ENCODE peak calls at places on chromosome 16, in five cellular contexts. M, J, F, P and A are unnamed samples.

GRCh38 chr16:56999409-57000270 is 10.3 kb downstream of the NLRC5 start:
- DNase-seq in M (no peak), J (no peak), F (no peak), P (no peak), A (no peak)

GRCh38 chr16:71724320-71724751 is at the start of gene PHLPP2:
- DNase-seq in M (no peak), J (peak; percentile 5), F (no peak), P (no peak), A (no peak)

GRCh38 chr16:48099455-48099854 is 56.3 kb downstream of the ABCC12 start:
- DNase-seq in M (no peak), J (peak; percentile 45), F (no peak), P (peak; percentile 33), A (no peak)

GRCh38 chr16:81973737-81974136 is 37.5 kb downstream of the SDR42E1 start:
- DNase-seq in M (no peak), J (no peak), F (no peak), P (no peak), A (no peak)

GRCh38 chr16:28259091-28259780 is 33.1 kb upstream of the SBK1 start:
- DNase-seq in M (no peak), J (no peak), F (no peak), P (no peak), A (no peak)

GRCh38 chr16:90046122-90046970 is 27.1 kb upstream of the DBNDD1 start:
- DNase-seq in M (no peak), J (no peak), F (no peak), P (no peak), A (peak; percentile 4)

GRCh38 chr16:629289-630023 is 1.3 kb upstream of the WFIKKN1 start:
- DNase-seq in M (no peak), J (no peak), F (no peak), P (no peak), A (no peak)

GRCh38 chr16:53121666-53122065 is 66.9 kb downstream of the CHD9 start:
- DNase-seq in M (no peak), J (peak; percentile 39), F (peak; percentile 26), P (peak; percentile 13), A (no peak)

GRCh38 chr16:76464973-76465620 is 187.9 kb downstream of the CNTNAP4 start:
- DNase-seq in M (no peak), J (no peak), F (no peak), P (no peak), A (no peak)

GRCh38 chr16:11474617-11475291 is 112.0 kb downstream of the LITAF start:
- DNase-seq in M (no peak), J (no peak), F (no peak), P (no peak), A (peak; percentile 69)

GRCh38 chr16:49463529-49463928 is 89.9 kb downstream of the C16orf78 start:
- DNase-seq in M (no peak), J (no peak), F (no peak), P (no peak), A (peak; percentile 12)

GRCh38 chr16:30786936-30787612 is at the start of gene ZNF629:
- DNase-seq in M (peak; percentile 69), J (peak; percentile 62), F (peak; percentile 74), P (peak; percentile 78), A (peak; percentile 52)

GRCh38 chr16:27726621-27727275 is 176.8 kb downstream of the KATNIP start:
- DNase-seq in M (no peak), J (peak; percentile 89), F (peak; percentile 85), P (peak; percentile 61), A (no peak)

GRCh38 chr16:87391324-87391949 is 699 bp upstream of the MAP1LC3B start:
- DNase-seq in M (no peak), J (peak; percentile 37), F (peak; percentile 27), P (peak; percentile 65), A (no peak)

GRCh38 chr16:3798827-3799226 is 81.5 kb upstream of the TRAP1 start:
- DNase-seq in M (no peak), J (no peak), F (no peak), P (no peak), A (no peak)